ENCODE peak calls at places on chromosomes 7 and 10, in seven cellular contexts. U is MCF 10A; I is mucosa of gallbladder; V is esophagus squamous epithelium; X is T-helper 2 cell; K is Caco-2; W is activated naive CD8-positive, alpha-beta T cell treated with anti-CD3 and anti-CD28 coated beads, Interleukin-2, amount 50 U/mL, for 24 hours. E is an unnamed sample.

GRCh38 chr7:108079291-108080057 is 50.7 kb downstream of the LAMB4 start:
- DNase-seq in U (peak), I (no peak), V (no peak), X (no peak), K (no peak), W (no peak), E (peak)

GRCh38 chr7:111486472-111487142 is 75.7 kb downstream of the IMMP2L start:
- DNase-seq in U (peak), I (no peak), V (no peak), X (no peak), K (no peak), W (no peak), E (no peak)

GRCh38 chr10:116307450-116307849 is 16.8 kb upstream of the CCDC172 start:
- DNase-seq in U (no peak), I (no peak), V (no peak), X (no peak), K (no peak), W (no peak), E (no peak)

GRCh38 chr10:30447125-30447799 is 13.3 kb downstream of the MAP3K8 start:
- DNase-seq in U (peak), I (no peak), V (no peak), X (no peak), K (no peak), W (no peak), E (no peak)

GRCh38 chr10:61986357-61986756 is 84.9 kb downstream of the ARID5B start:
- DNase-seq in U (no peak), I (no peak), V (no peak), X (no peak), K (no peak), W (no peak), E (no peak)

GRCh38 chr7:115352375-115352774 is 430.5 kb downstream of the MDFIC start:
- DNase-seq in U (peak), I (no peak), V (no peak), X (no peak), K (no peak), W (no peak), E (no peak)

GRCh38 chr7:38424750-38425463 is 151.5 kb upstream of the TARP start:
- DNase-seq in U (no peak), I (no peak), V (no peak), X (no peak), K (no peak), W (no peak), E (no peak)

GRCh38 chr7:139825666-139826290 is 3.3 kb upstream of the TBXAS1 start:
- DNase-seq in U (peak), I (no peak), V (no peak), X (no peak), K (no peak), W (no peak), E (no peak)

GRCh38 chr7:155448632-155449007 is 9.3 kb upstream of the EN2 start:
- DNase-seq in U (no peak), I (no peak), V (no peak), X (no peak), K (no peak), W (no peak), E (no peak)

GRCh38 chr7:14834888-14835287 is 67.7 kb downstream of the DGKB start:
- DNase-seq in U (no peak), I (no peak), V (no peak), X (no peak), K (no peak), W (no peak), E (no peak)

GRCh38 chr7:36084485-36085091 is 68.5 kb upstream of the EEPD1 start:
- DNase-seq in U (peak), I (peak), V (no peak), X (no peak), K (peak), W (no peak), E (peak)

GRCh38 chr7:7157177-7157886 is 25.0 kb upstream of the C1GALT1 start:
- DNase-seq in U (peak), I (no peak), V (no peak), X (peak), K (no peak), W (peak), E (peak)

GRCh38 chr10:72719941-72720592 is 28.1 kb downstream of the MCU start:
- DNase-seq in U (peak), I (no peak), V (no peak), X (no peak), K (no peak), W (no peak), E (no peak)

GRCh38 chr7:1915326-1915725 is 245.2 kb downstream of the ELFN1 start:
- DNase-seq in U (no peak), I (no peak), V (no peak), X (no peak), K (no peak), W (no peak), E (no peak)

GRCh38 chr10:49220031-49220430 is 31.8 kb upstream of the TMEM273 start:
- DNase-seq in U (no peak), I (no peak), V (no peak), X (no peak), K (no peak), W (no peak), E (no peak)

GRCh38 chr7:74405191-74405898 is 48.4 kb upstream of the GTF2IRD1 start:
- DNase-seq in U (no peak), I (no peak), V (no peak), X (no peak), K (no peak), W (peak), E (no peak)

GRCh38 chr7:131218727-131219128 is 108.9 kb upstream of the MKLN1 start:
- DNase-seq in U (no peak), I (no peak), V (no peak), X (no peak), K (no peak), W (no peak), E (no peak)

GRCh38 chr10:12455774-12456173 is 106.4 kb downstream of the CAMK1D start:
- DNase-seq in U (peak), I (no peak), V (no peak), X (no peak), K (no peak), W (no peak), E (no peak)

GRCh38 chr10:70567603-70568002 is 34.9 kb downstream of the PRF1 start:
- DNase-seq in U (no peak), I (no peak), V (no peak), X (no peak), K (peak), W (no peak), E (no peak)